ENCODE peak calls at places on chromosomes 7 and 10, in seven cellular contexts. L is NCI-H2029, I is mammary epithelial cell, T is C1 segment of cervical spinal cord, E is amygdala, D is left colon, P is NCI-H524. Q is an unnamed sample.

GRCh38 chr7:6164010-6164409 is 108.4 kb downstream of the CYTH3 start:
- DNase-seq in L (no peak), E (no peak), I (no peak), T (no peak), P (no peak), D (no peak), Q (no peak)

GRCh38 chr7:149490083-149490482 is 7.5 kb downstream of the ZNF746 start:
- DNase-seq in E (no peak), P (no peak), I (no peak), D (no peak), T (no peak), L (peak; percentile 77), Q (no peak)

GRCh38 chr10:34254596-34254995 is 560.5 kb downstream of the PARD3 start:
- DNase-seq in T (no peak), D (no peak), I (peak; percentile 94), E (no peak), P (no peak), L (no peak), Q (no peak)

GRCh38 chr7:47485640-47486435 is 96.1 kb downstream of the TNS3 start:
- DNase-seq in T (no peak), L (peak; percentile 39), D (no peak), I (no peak), P (no peak), E (no peak), Q (no peak)

GRCh38 chr10:101052285-101052684 is 9.5 kb upstream of the KAZALD1 start:
- DNase-seq in E (no peak), P (no peak), T (no peak), D (no peak), I (peak; percentile 71), L (no peak), Q (no peak)

GRCh38 chr10:47264797-47265281 is 35.2 kb upstream of the GDF10 start:
- DNase-seq in T (no peak), E (no peak), D (no peak), I (no peak), P (no peak), L (no peak), Q (peak; percentile 11)

GRCh38 chr7:1201916-1202315 is 30.8 kb upstream of the UNCX start:
- DNase-seq in T (no peak), E (no peak), D (no peak), P (no peak), L (no peak), I (no peak), Q (no peak)

GRCh38 chr7:1848911-1849311 is 178.8 kb downstream of the ELFN1 start:
- DNase-seq in P (no peak), T (no peak), I (no peak), E (no peak), L (no peak), D (no peak), Q (no peak)

GRCh38 chr10:102951316-102951715 is 33.2 kb downstream of the CNNM2 start:
- DNase-seq in T (no peak), L (no peak), P (no peak), I (no peak), D (no peak), E (no peak), Q (no peak)

GRCh38 chr7:71626206-71626605 is 494.3 kb downstream of the GALNT17 start:
- DNase-seq in E (no peak), L (no peak), T (no peak), D (no peak), P (peak; percentile 27), I (no peak), Q (no peak)

GRCh38 chr7:34719651-34720050 is 61.6 kb downstream of the NPSR1 start:
- DNase-seq in D (no peak), T (no peak), P (no peak), L (no peak), E (no peak), I (no peak), Q (no peak)

GRCh38 chr10:86855503-86855902 is 99.1 kb downstream of the BMPR1A start:
- DNase-seq in T (no peak), L (no peak), I (no peak), P (no peak), D (no peak), E (no peak), Q (no peak)

GRCh38 chr7:99752354-99752753 is 17.4 kb upstream of the CYP3A7 start:
- DNase-seq in L (no peak), T (no peak), I (no peak), P (no peak), D (peak; percentile 73), E (no peak), Q (no peak)

GRCh38 chr7:42314696-42315095 is 77.7 kb upstream of the GLI3 start:
- DNase-seq in I (no peak), T (no peak), L (no peak), P (no peak), E (no peak), D (no peak), Q (no peak)

GRCh38 chr7:128407751-128408708 is 1.8 kb downstream of the IMPDH1 start:
- DNase-seq in I (no peak), L (no peak), P (peak; percentile 88), D (no peak), T (no peak), E (no peak), Q (no peak)

GRCh38 chr7:156435486-156436231 is 204.9 kb upstream of the RNF32 start:
- DNase-seq in D (no peak), T (no peak), I (no peak), L (no peak), P (no peak), E (no peak), Q (no peak)

GRCh38 chr10:117163061-117163953 is 25.2 kb upstream of the VAX1 start:
- DNase-seq in L (no peak), I (no peak), P (peak; percentile 8), T (no peak), D (peak; percentile 8), E (no peak), Q (peak; percentile 84)

GRCh38 chr10:22824984-22825383 is 102.9 kb upstream of the ARMC3 start:
- DNase-seq in T (no peak), I (peak; percentile 73), L (no peak), D (no peak), E (no peak), P (no peak), Q (no peak)

GRCh38 chr7:116305485-116306408 is 95.4 kb downstream of the TES start:
- DNase-seq in L (no peak), D (no peak), I (peak; percentile 42), E (no peak), T (no peak), P (no peak), Q (no peak)

GRCh38 chr10:118324140-118324539 is 18.0 kb downstream of the FAM204A start:
- DNase-seq in T (no peak), P (no peak), L (no peak), E (no peak), D (no peak), I (no peak), Q (no peak)

Q was measured in H1.